ENCODE peak calls at places on chromosome 15, in six cellular contexts. K, D, E, P, I and T are unnamed samples.
A peak's percentile ranks its signal among the peaks of the same experiment; 100 is the strongest.

GRCh38 chr15:41490355-41490754 is 3.3 kb upstream of the ITPKA start:
- DNase-seq in D (peak; percentile 93), K (no peak), I (no peak), P (no peak), E (peak; percentile 92), T (peak; percentile 69)

GRCh38 chr15:101500865-101501551 is 11.5 kb upstream of the PCSK6 start:
- DNase-seq in P (no peak), I (no peak), K (no peak), E (no peak), D (no peak), T (peak; percentile 5)

GRCh38 chr15:26630857-26631256 is 142.0 kb downstream of the GABRB3 start:
- DNase-seq in I (no peak), P (no peak), D (no peak), E (no peak), K (no peak), T (no peak)

GRCh38 chr15:57160823-57161560 is 215.3 kb upstream of the CGNL1 start:
- DNase-seq in E (no peak), D (no peak), P (no peak), K (no peak), I (no peak), T (no peak)

GRCh38 chr15:80389370-80389769 is 14.8 kb upstream of the ARNT2 start:
- DNase-seq in P (no peak), K (no peak), E (no peak), I (no peak), D (no peak), T (no peak)

GRCh38 chr15:80026310-80026709 is 33.2 kb upstream of the ZFAND6 start:
- DNase-seq in K (no peak), E (no peak), D (no peak), P (no peak), I (no peak), T (no peak)

GRCh38 chr15:60539017-60539416 is 60.1 kb upstream of the ICE2 start:
- DNase-seq in P (no peak), D (no peak), I (no peak), E (no peak), K (no peak), T (no peak)

GRCh38 chr15:101480613-101481380 is 8.7 kb downstream of the PCSK6 start:
- DNase-seq in D (no peak), P (no peak), I (no peak), K (no peak), E (no peak), T (no peak)

GRCh38 chr15:80207887-80208286 is 44.1 kb downstream of the CTXND1 start:
- DNase-seq in I (no peak), P (no peak), D (no peak), K (no peak), E (no peak), T (no peak)

GRCh38 chr15:65902373-65902772 is 33.1 kb downstream of the RAB11A start:
- DNase-seq in P (peak; percentile 78), E (no peak), I (no peak), K (peak; percentile 81), D (no peak), T (peak; percentile 69)

GRCh38 chr15:66235866-66236265 is 17.7 kb downstream of the MEGF11 start:
- DNase-seq in D (no peak), I (no peak), K (no peak), P (no peak), E (no peak), T (no peak)

GRCh38 chr15:81312790-81313543 is 11.0 kb downstream of the STARD5 start:
- DNase-seq in I (peak; percentile 77), K (no peak), P (peak; percentile 68), D (peak; percentile 89), E (peak; percentile 95), T (no peak)

GRCh38 chr15:73882761-73883419 is 9.5 kb downstream of the TBC1D21 start:
- DNase-seq in E (no peak), P (no peak), D (no peak), K (peak; percentile 27), I (no peak), T (no peak)

GRCh38 chr15:61047783-61048182 is 181.3 kb downstream of the RORA start:
- DNase-seq in D (no peak), E (no peak), K (no peak), I (no peak), P (no peak), T (no peak)

GRCh38 chr15:89492111-89492641 is 4.2 kb downstream of the RHCG start:
- DNase-seq in I (no peak), K (peak; percentile 82), E (no peak), P (no peak), D (no peak), T (peak; percentile 44)

GRCh38 chr15:67820992-67821783 is 4.1 kb upstream of the SKOR1 start:
- DNase-seq in D (no peak), E (no peak), I (peak; percentile 57), K (peak; percentile 75), P (no peak), T (peak; percentile 73)

GRCh38 chr15:70264014-70264492 is 166.3 kb upstream of the TLE3 start:
- DNase-seq in E (no peak), K (no peak), P (no peak), D (no peak), I (no peak), T (no peak)

GRCh38 chr15:71811752-71812735 is 1.7 kb downstream of the NR2E3 start:
- DNase-seq in K (no peak), E (no peak), D (no peak), P (no peak), I (no peak), T (no peak)

GRCh38 chr15:64017082-64017588 is 29.1 kb downstream of the DAPK2 start:
- DNase-seq in I (no peak), K (no peak), P (no peak), E (no peak), D (no peak), T (no peak)

GRCh38 chr15:36601497-36601932 is 22.1 kb downstream of the CDIN1 start:
- DNase-seq in K (no peak), P (no peak), I (peak; percentile 48), E (peak; percentile 58), D (no peak), T (no peak)

GRCh38 chr15:80578206-80578595 is 116.9 kb upstream of the ABHD17C start:
- DNase-seq in E (no peak), P (no peak), K (peak; percentile 15), I (no peak), D (no peak), T (no peak)

GRCh38 chr15:35166730-35167359 is 81.8 kb upstream of the NANOGP8 start:
- DNase-seq in K (no peak), D (no peak), I (no peak), P (no peak), E (no peak), T (no peak)

GRCh38 chr15:89640245-89640644 is 15.0 kb downstream of the KIF7 start:
- DNase-seq in P (no peak), I (no peak), D (no peak), K (no peak), E (no peak), T (no peak)

GRCh38 chr15:85545757-85546156 is 165.4 kb downstream of the AKAP13 start:
- DNase-seq in D (no peak), I (no peak), P (no peak), E (no peak), K (no peak), T (no peak)

GRCh38 chr15:36468746-36469145 is 110.7 kb upstream of the CDIN1 start:
- DNase-seq in I (no peak), D (peak; percentile 38), P (no peak), K (no peak), E (peak; percentile 100), T (no peak)

GRCh38 chr15:44327578-44327977 is 39.1 kb downstream of the GOLM2 start:
- DNase-seq in K (no peak), I (no peak), E (no peak), P (no peak), D (no peak), T (no peak)

GRCh38 chr15:101068961-101069734 is 150.0 kb downstream of the LRRK1 start:
- DNase-seq in P (peak; percentile 59), E (no peak), K (peak; percentile 96), D (no peak), I (no peak), T (no peak)

GRCh38 chr15:50298340-50298739 is 32.8 kb upstream of the HDC start:
- DNase-seq in K (no peak), I (no peak), E (no peak), D (no peak), P (no peak), T (no peak)

DNA sequence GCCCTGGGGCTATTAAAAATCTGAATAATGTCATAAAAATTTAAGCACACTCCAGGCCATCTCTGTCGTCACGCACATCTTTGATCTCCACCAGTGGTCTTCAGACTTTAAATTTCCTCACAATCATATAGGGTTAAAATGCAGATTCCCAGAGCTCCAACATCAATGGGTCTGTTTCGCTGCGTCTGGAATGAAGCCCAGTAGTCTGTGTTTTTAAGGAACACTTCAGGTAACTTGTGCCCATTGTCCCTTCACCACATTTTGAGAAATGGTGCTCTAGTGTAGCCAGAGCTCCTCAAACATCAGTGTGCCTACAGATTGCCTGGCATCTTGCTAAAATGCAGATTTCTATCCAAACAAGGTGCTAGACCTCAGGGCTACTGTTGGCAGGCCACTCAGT is 9.8 kb downstream of the SEMA6D start:
- DNase-seq in I (no peak), D (no peak), P (no peak), K (no peak), E (no peak), T (no peak)
- TF ChIP-seq CTCF in I (no peak), D (no peak), P (no peak), K (no peak), E (no peak), T (no peak)

GRCh38 chr15:75809986-75810750 is 33.1 kb upstream of the UBE2Q2 start:
- DNase-seq in E (no peak), I (no peak), P (no peak), K (peak; percentile 72), D (no peak), T (peak; percentile 40)
- TF ChIP-seq CTCF in E (peak; percentile 44), I (peak; percentile 36), P (no peak), K (peak; percentile 76), D (peak; percentile 40), T (peak; percentile 61)

DNA sequence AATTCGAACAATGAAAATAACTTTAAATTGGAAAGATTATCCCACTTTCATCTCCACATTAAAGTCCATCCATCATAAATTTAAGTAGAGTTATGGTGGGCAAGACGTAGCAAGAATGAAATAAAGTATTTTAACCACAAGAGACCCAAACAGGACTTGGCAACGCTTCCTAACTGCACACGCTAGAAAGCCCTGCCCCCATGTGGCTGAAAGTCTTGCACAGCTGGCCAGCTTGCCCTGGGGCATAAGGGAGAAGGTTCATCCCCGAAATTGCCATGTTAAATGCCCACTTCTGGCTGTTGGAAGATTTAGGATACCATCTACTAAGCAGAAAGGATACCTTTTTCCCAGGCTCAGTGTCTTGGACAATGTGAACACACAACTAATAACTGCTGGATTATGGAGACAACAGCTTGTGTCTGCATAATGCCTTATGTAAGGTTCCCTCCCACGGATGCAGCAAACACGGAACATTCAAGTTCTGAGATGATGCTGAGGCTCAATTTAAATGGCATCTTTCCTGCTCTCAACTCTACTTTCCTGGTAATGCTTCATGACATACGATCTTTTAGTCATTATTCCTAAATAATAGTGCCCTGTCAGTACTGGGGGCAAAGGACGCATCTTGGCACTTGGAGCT is 116.6 kb upstream of the TJP1 start:
- DNase-seq in D (no peak), P (no peak), K (no peak), E (no peak), I (no peak), T (no peak)
- TF ChIP-seq CTCF in D (peak; percentile 32), P (peak; percentile 26), K (peak; percentile 49), E (peak; percentile 39), I (no peak), T (no peak)

DNA sequence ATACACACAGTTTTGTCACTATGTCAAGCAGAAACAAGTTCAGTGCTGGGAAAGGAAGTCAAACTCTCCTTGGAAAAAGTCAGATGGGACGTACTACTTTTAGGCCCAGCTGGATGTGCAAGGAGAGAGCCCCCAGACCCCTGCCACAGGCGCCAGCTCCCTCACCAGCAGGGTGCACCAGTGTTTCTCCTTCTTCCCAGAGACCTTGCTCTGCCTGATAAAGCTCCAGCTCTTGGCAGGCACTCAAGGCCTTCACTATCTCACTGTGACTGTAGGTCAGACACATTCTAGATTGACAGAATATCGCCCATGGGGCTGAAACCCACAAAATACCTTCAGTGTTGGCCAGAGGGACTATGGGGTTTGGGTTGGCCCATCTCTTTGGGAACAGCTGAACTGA is 54.8 kb upstream of the CHRNB4 start:
- DNase-seq in D (no peak), P (no peak), K (no peak), I (no peak), E (no peak), T (no peak)
- TF ChIP-seq CTCF in D (no peak), P (no peak), K (peak; percentile 30), I (no peak), E (no peak), T (no peak)